ENCODE peak calls at places on chromosome 19, in four cellular contexts. W is tibial nerve, R is thoracic aorta, Q is body of pancreas. S is an unnamed sample.

GRCh38 chr19:6686628-6686975 is 16.6 kb upstream of the TNFSF14 start:
- DNase-seq in W (no peak), Q (no peak), R (no peak), S (no peak)

GRCh38 chr19:6035026-6035425 is 57.1 kb upstream of the RANBP3 start:
- DNase-seq in Q (no peak), R (no peak), W (no peak), S (no peak)

GRCh38 chr19:39347332-39348227 is 5.4 kb downstream of the SAMD4B start:
- DNase-seq in W (no peak), R (no peak), Q (no peak), S (no peak)

GRCh38 chr19:17180997-17181702 is 34.0 kb upstream of the USE1 start:
- DNase-seq in Q (no peak), R (no peak), W (no peak), S (no peak)

GRCh38 chr19:4059931-4060620 is 6.6 kb downstream of the ZBTB7A start:
- DNase-seq in W (peak), Q (peak), R (no peak), S (peak)

GRCh38 chr19:30070970-30071632 is 129.1 kb downstream of the URI1 start:
- DNase-seq in R (no peak), W (no peak), Q (no peak), S (no peak)

GRCh38 chr19:29505034-29505824 is 20.6 kb upstream of the VSTM2B start:
- DNase-seq in R (no peak), Q (no peak), W (no peak), S (no peak)

GRCh38 chr19:33032218-33032781 is 32.4 kb downstream of the RHPN2 start:
- DNase-seq in Q (no peak), W (no peak), R (no peak), S (no peak)

GRCh38 chr19:43470288-43470687 is 4.9 kb upstream of the LYPD3 start:
- DNase-seq in R (no peak), W (no peak), Q (no peak), S (no peak)

GRCh38 chr19:18020212-18021067 is 12.5 kb downstream of the ARRDC2 start:
- DNase-seq in Q (peak), W (peak), R (peak), S (peak)

GRCh38 chr19:5880604-5881078 is 10.3 kb upstream of the FUT5 start:
- DNase-seq in W (no peak), Q (peak), R (no peak), S (no peak)

GRCh38 chr19:37867831-37868230 is 38.6 kb downstream of the WDR87 start:
- DNase-seq in R (no peak), W (no peak), Q (no peak), S (no peak)

GRCh38 chr19:55306712-55307111 is 18.4 kb downstream of the TMEM150B start:
- DNase-seq in W (no peak), Q (no peak), R (no peak), S (no peak)

GRCh38 chr19:44745386-44745831 is 3.1 kb upstream of the BCL3 start:
- DNase-seq in R (no peak), W (peak), Q (peak), S (peak)

GRCh38 chr19:50430888-50431342 is 1.8 kb upstream of the MYBPC2 start:
- DNase-seq in R (no peak), W (no peak), Q (no peak), S (no peak)
- H3K27ac ChIP-seq in R (no peak), W (peak), Q (peak), S (peak)

GRCh38 chr19:31328238-31328637 is 21.0 kb downstream of the TSHZ3 start:
- DNase-seq in R (no peak), W (no peak), Q (no peak), S (no peak)

GRCh38 chr19:31330237-31330636 is 19.0 kb downstream of the TSHZ3 start:
- DNase-seq in Q (no peak), R (no peak), W (no peak), S (peak)

GRCh38 chr19:31331536-31331935 is 17.7 kb downstream of the TSHZ3 start:
- DNase-seq in R (no peak), W (no peak), Q (no peak), S (peak)

GRCh38 chr19:31330761-31331160 is 18.5 kb downstream of the TSHZ3 start:
- DNase-seq in Q (no peak), R (no peak), W (no peak), S (peak)

GRCh38 chr19:31329819-31330218 is 19.4 kb downstream of the TSHZ3 start:
- DNase-seq in W (no peak), Q (no peak), R (no peak), S (no peak)
- H3K27ac ChIP-seq in W (no peak), Q (no peak), R (peak), S (peak)

GRCh38 chr19:570315-570714 is 2.1 kb upstream of the BSG start:
- DNase-seq in R (no peak), Q (no peak), W (no peak), S (no peak)
- H3K27ac ChIP-seq in R (no peak), Q (no peak), W (no peak), S (no peak)

GRCh38 chr19:13095934-13096890 is 6.4 kb downstream of the LYL1 start:
- DNase-seq in W (no peak), R (no peak), Q (no peak), S (no peak)
- H3K27ac ChIP-seq in W (peak), R (peak), Q (peak), S (peak)